ENCODE peak calls at places on chromosomes 11 and 22, in seven cellular contexts. Q, Y, O, K, M, C and D are unnamed samples.

GRCh38 chr11:85759915-85760314 is 51.0 kb downstream of the SYTL2 start:
- DNase-seq in Q (peak; percentile 92), Y (no peak), O (peak; percentile 57), K (peak; percentile 93), M (peak; percentile 54), C (peak; percentile 75), D (peak; percentile 12)

GRCh38 chr11:10382518-10382917 is 72.5 kb upstream of the AMPD3 start:
- DNase-seq in Q (peak; percentile 56), Y (no peak), O (no peak), K (no peak), M (peak; percentile 25), C (no peak), D (peak; percentile 35)

GRCh38 chr22:42471441-42471840 is 39.2 kb upstream of the NFAM1 start:
- DNase-seq in Q (no peak), Y (no peak), O (no peak), K (no peak), M (no peak), C (no peak), D (no peak)

GRCh38 chr11:35875063-35875462 is 68.8 kb upstream of the LDLRAD3 start:
- DNase-seq in Q (no peak), Y (no peak), O (no peak), K (no peak), M (no peak), C (no peak), D (no peak)

GRCh38 chr11:19878520-19878919 is 165.9 kb downstream of the NAV2 start:
- DNase-seq in Q (no peak), Y (no peak), O (no peak), K (no peak), M (no peak), C (no peak), D (no peak)

GRCh38 chr11:2136209-2136951 is 2.8 kb downstream of the IGF2 start:
- DNase-seq in Q (no peak), Y (peak; percentile 30), O (no peak), K (no peak), M (no peak), C (no peak), D (no peak)

GRCh38 chr11:6077723-6078122 is 29.8 kb upstream of the OR56B4 start:
- DNase-seq in Q (no peak), Y (no peak), O (no peak), K (no peak), M (no peak), C (no peak), D (no peak)

GRCh38 chr22:44537016-44537936 is 39.2 kb upstream of the RTL6 start:
- DNase-seq in Q (no peak), Y (no peak), O (no peak), K (peak; percentile 11), M (no peak), C (no peak), D (no peak)

GRCh38 chr11:1574256-1575242 is 2.5 kb upstream of the DUSP8 start:
- DNase-seq in Q (peak; percentile 17), Y (peak; percentile 80), O (peak; percentile 42), K (peak; percentile 37), M (peak; percentile 44), C (no peak), D (peak; percentile 51)

GRCh38 chr22:33722817-33723216 is 197.5 kb downstream of the LARGE1 start:
- DNase-seq in Q (no peak), Y (no peak), O (no peak), K (no peak), M (no peak), C (no peak), D (no peak)

GRCh38 chr11:120061036-120061760 is 76.7 kb downstream of the TRIM29 start:
- DNase-seq in Q (no peak), Y (no peak), O (no peak), K (peak; percentile 25), M (peak; percentile 20), C (peak; percentile 15), D (peak; percentile 44)

GRCh38 chr11:78406568-78407196 is 10.9 kb downstream of the GAB2 start:
- DNase-seq in Q (no peak), Y (no peak), O (no peak), K (no peak), M (peak; percentile 34), C (no peak), D (no peak)

GRCh38 chr11:32366671-32367070 is 68.7 kb downstream of the WT1 start:
- DNase-seq in Q (no peak), Y (no peak), O (peak; percentile 66), K (peak; percentile 78), M (no peak), C (no peak), D (no peak)

GRCh38 chr22:32341122-32341740 is 16.4 kb upstream of the RFPL3 start:
- DNase-seq in Q (no peak), Y (peak; percentile 57), O (no peak), K (no peak), M (no peak), C (no peak), D (no peak)

GRCh38 chr11:12150831-12151382 is 40.5 kb downstream of the MICAL2 start:
- DNase-seq in Q (peak; percentile 72), Y (no peak), O (peak; percentile 53), K (no peak), M (peak; percentile 53), C (peak; percentile 83), D (no peak)

GRCh38 chr11:111938687-111939160 is 1.6 kb downstream of the DIXDC1 start:
- DNase-seq in Q (peak; percentile 83), Y (peak; percentile 14), O (peak; percentile 52), K (peak; percentile 51), M (peak; percentile 62), C (peak; percentile 65), D (no peak)

GRCh38 chr11:18277560-18278271 is 11.7 kb downstream of the SAA1 start:
- DNase-seq in Q (no peak), Y (no peak), O (peak; percentile 65), K (no peak), M (no peak), C (no peak), D (no peak)

DNA sequence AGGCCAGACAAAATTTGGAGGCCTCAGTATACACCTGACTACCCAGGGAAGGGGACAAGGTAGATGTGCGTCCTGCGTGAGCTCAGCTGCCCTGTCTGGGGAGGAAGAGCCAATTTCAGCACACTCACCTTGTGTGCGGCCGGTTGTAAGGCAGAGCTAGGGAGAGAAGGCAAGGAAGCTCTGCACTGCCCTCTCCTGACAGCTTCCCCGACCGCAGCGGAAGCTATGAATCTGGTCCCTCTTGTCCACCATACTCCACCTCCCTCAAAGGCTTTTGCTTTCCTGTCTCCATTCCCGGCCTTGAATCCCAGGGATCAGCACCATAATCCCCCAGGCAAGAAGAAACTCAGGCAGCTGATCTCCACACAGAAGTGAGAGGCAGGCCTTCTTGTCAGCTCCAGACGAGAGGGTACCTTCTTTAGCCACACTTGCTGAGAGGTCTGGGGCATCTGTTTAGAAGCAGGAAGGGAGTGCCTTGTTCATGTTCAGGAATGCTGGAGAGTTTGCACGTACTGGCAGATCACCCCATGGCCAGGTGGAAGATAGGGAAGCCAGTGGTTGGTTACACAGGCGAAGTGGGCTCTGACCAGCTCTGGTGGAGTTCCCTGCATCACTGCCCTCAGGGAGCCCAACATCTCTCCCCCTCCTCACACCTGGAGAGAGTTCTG is 62.5 kb downstream of the FEZ1 start:
- DNase-seq in Q (peak; percentile 51), Y (peak; percentile 60), O (peak; percentile 68), K (peak; percentile 59), M (peak; percentile 73), C (peak; percentile 36), D (no peak)
- TF ChIP-seq CTCF in Q (peak; percentile 61), Y (peak; percentile 57), O (peak; percentile 78), K (peak; percentile 77), M (peak; percentile 68), C (peak; percentile 68), D (peak; percentile 15)

DNA sequence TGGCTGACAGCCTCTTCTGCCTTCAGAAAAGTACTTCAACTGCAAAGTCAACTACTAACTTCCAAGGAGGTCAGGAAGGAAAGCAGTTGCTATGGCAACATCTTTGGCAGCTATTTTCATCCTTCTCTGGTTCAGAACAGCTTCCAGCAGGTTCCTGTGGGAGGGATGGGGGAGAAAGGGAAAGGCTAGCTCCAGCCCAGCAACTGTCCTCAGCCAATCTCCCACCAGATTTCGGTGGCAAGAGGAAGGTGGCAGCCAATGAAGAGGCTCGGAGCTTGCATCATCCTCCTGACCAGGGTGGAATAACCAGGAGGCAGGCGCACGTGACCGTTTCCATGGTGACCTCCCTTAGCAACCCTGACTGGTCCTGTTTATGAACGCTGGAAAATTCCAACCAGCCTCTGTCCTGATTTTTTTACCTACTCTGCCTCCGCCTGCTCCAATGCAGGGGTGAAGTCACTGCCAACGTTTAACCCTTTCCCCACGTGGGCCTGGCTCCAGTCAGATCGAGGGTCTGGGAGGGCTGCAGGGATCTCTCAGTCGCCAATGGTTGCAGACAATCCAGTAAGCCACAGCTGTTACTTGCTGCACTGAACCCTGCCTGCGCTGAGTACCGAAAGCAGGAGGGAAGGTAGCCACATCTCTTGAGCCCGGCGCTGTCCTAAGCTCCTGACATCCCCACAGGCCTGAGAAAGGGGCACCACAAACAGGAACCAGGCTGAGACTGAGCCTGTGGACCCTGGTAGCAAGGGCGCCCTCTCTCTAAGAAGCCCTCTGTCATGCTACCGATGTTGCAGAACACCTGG is 11.2 kb upstream of the MALAT1 start:
- DNase-seq in Q (peak; percentile 100), Y (peak; percentile 92), O (peak; percentile 100), K (peak; percentile 100), M (peak; percentile 100), C (peak; percentile 100), D (peak; percentile 99)
- TF ChIP-seq CTCF in Q (no peak), Y (no peak), O (no peak), K (no peak), M (no peak), C (peak; percentile 12), D (no peak)

GRCh38 chr11:14641801-14642200 is 1.8 kb upstream of the PDE3B start:
- DNase-seq in Q (no peak), Y (no peak), O (no peak), K (no peak), M (no peak), C (no peak), D (no peak)
- TF ChIP-seq CTCF in Q (no peak), Y (no peak), O (no peak), K (no peak), M (no peak), C (no peak), D (no peak)

GRCh38 chr22:36873614-36874308 is 13.0 kb downstream of the NCF4 start:
- DNase-seq in Q (peak; percentile 62), Y (no peak), O (peak; percentile 85), K (peak; percentile 78), M (peak; percentile 95), C (peak; percentile 57), D (peak; percentile 77)
- TF ChIP-seq CTCF in Q (peak; percentile 61), Y (peak; percentile 37), O (peak; percentile 80), K (peak; percentile 70), M (peak; percentile 79), C (peak; percentile 71), D (peak; percentile 73)